ENCODE peak calls at places on chromosomes 3 and 15, in five cellular contexts. One of them, this sample, is unnamed.
A peak's percentile ranks its signal among the peaks of the same experiment; 100 is the strongest.

GRCh38 chr3:140290105-140290504 is 355.1 kb downstream of the CLSTN2 start:
- DNase-seq in iPS DF 6.9: no peak
- DNase-seq in cardiac muscle cell: no peak
- DNase-seq in foreskin fibroblast: peak; percentile 22
- DNase-seq in GM23248: peak; percentile 61
- DNase-seq in this sample: no peak

GRCh38 chr15:85941186-85941855 is 138.3 kb upstream of the AGBL1 start:
- DNase-seq in iPS DF 6.9: no peak
- DNase-seq in cardiac muscle cell: peak; percentile 2
- DNase-seq in foreskin fibroblast: no peak
- DNase-seq in GM23248: no peak
- DNase-seq in this sample: no peak

GRCh38 chr3:187025656-187026320 is 95.5 kb downstream of the ST6GAL1 start:
- DNase-seq in iPS DF 6.9: no peak
- DNase-seq in cardiac muscle cell: no peak
- DNase-seq in foreskin fibroblast: no peak
- DNase-seq in GM23248: no peak
- DNase-seq in this sample: peak; percentile 43

GRCh38 chr3:189496375-189497138 is 134.6 kb upstream of the TP63 start:
- DNase-seq in iPS DF 6.9: no peak
- DNase-seq in cardiac muscle cell: no peak
- DNase-seq in foreskin fibroblast: no peak
- DNase-seq in GM23248: no peak
- DNase-seq in this sample: no peak

GRCh38 chr3:184609861-184610365 is 48.3 kb downstream of the EPHB3 start:
- DNase-seq in iPS DF 6.9: no peak
- DNase-seq in cardiac muscle cell: no peak
- DNase-seq in foreskin fibroblast: no peak
- DNase-seq in GM23248: no peak
- DNase-seq in this sample: no peak

GRCh38 chr3:143367171-143367570 is 247.6 kb downstream of the CHST2 start:
- DNase-seq in iPS DF 6.9: no peak
- DNase-seq in cardiac muscle cell: no peak
- DNase-seq in foreskin fibroblast: no peak
- DNase-seq in GM23248: no peak
- DNase-seq in this sample: no peak

GRCh38 chr15:96023081-96023480 is 307.4 kb upstream of the NR2F2 start:
- DNase-seq in iPS DF 6.9: no peak
- DNase-seq in cardiac muscle cell: no peak
- DNase-seq in foreskin fibroblast: no peak
- DNase-seq in GM23248: no peak
- DNase-seq in this sample: no peak

GRCh38 chr15:65330934-65331645 is 26.6 kb downstream of the RNU5B-1 start:
- DNase-seq in iPS DF 6.9: no peak
- DNase-seq in cardiac muscle cell: no peak
- DNase-seq in foreskin fibroblast: no peak
- DNase-seq in GM23248: peak; percentile 17
- DNase-seq in this sample: no peak

GRCh38 chr3:191068946-191069813 is 129.9 kb upstream of the OSTN start:
- DNase-seq in iPS DF 6.9: no peak
- DNase-seq in cardiac muscle cell: peak; percentile 49
- DNase-seq in foreskin fibroblast: no peak
- DNase-seq in GM23248: peak; percentile 52
- DNase-seq in this sample: no peak

GRCh38 chr15:48671381-48672022 is 26.0 kb upstream of the FBN1 start:
- DNase-seq in iPS DF 6.9: no peak
- DNase-seq in cardiac muscle cell: peak; percentile 81
- DNase-seq in foreskin fibroblast: peak; percentile 90
- DNase-seq in GM23248: peak; percentile 95
- DNase-seq in this sample: no peak

GRCh38 chr3:135927170-135927569 is 38.4 kb upstream of the PPP2R3A start:
- DNase-seq in iPS DF 6.9: no peak
- DNase-seq in cardiac muscle cell: no peak
- DNase-seq in foreskin fibroblast: peak; percentile 96
- DNase-seq in GM23248: peak; percentile 90
- DNase-seq in this sample: no peak

GRCh38 chr3:100106531-100107155 is 7.7 kb downstream of the FILIP1L start:
- DNase-seq in iPS DF 6.9: no peak
- DNase-seq in cardiac muscle cell: peak; percentile 55
- DNase-seq in foreskin fibroblast: peak; percentile 33
- DNase-seq in GM23248: no peak
- DNase-seq in this sample: no peak

GRCh38 chr3:10187944-10188343 is 23.2 kb downstream of the IRAK2 start:
- DNase-seq in iPS DF 6.9: no peak
- DNase-seq in cardiac muscle cell: no peak
- DNase-seq in foreskin fibroblast: no peak
- DNase-seq in GM23248: no peak
- DNase-seq in this sample: no peak

GRCh38 chr3:189593581-189593980 is 37.6 kb upstream of the TP63 start:
- DNase-seq in iPS DF 6.9: no peak
- DNase-seq in cardiac muscle cell: peak; percentile 79
- DNase-seq in foreskin fibroblast: peak; percentile 1
- DNase-seq in GM23248: peak; percentile 15
- DNase-seq in this sample: no peak

GRCh38 chr3:67635806-67636205 is 18.6 kb downstream of the SUCLG2 start:
- DNase-seq in iPS DF 6.9: no peak
- DNase-seq in cardiac muscle cell: no peak
- DNase-seq in foreskin fibroblast: peak; percentile 40
- DNase-seq in GM23248: peak; percentile 40
- DNase-seq in this sample: no peak

GRCh38 chr3:128442070-128442469 is 24.6 kb downstream of the DNAJB8 start:
- DNase-seq in iPS DF 6.9: no peak
- DNase-seq in cardiac muscle cell: no peak
- DNase-seq in foreskin fibroblast: no peak
- DNase-seq in GM23248: no peak
- DNase-seq in this sample: no peak

GRCh38 chr3:36075491-36075890 is 304.8 kb upstream of the STAC start:
- DNase-seq in iPS DF 6.9: no peak
- DNase-seq in cardiac muscle cell: no peak
- DNase-seq in foreskin fibroblast: peak; percentile 1
- DNase-seq in GM23248: peak; percentile 53
- DNase-seq in this sample: no peak

GRCh38 chr3:134876836-134877235 is 81.8 kb downstream of the EPHB1 start:
- DNase-seq in iPS DF 6.9: no peak
- DNase-seq in cardiac muscle cell: no peak
- DNase-seq in foreskin fibroblast: no peak
- DNase-seq in GM23248: no peak
- DNase-seq in this sample: no peak

GRCh38 chr3:106103383-106103782 is 234.6 kb upstream of the CBLB start:
- DNase-seq in iPS DF 6.9: no peak
- DNase-seq in cardiac muscle cell: no peak
- DNase-seq in foreskin fibroblast: peak; percentile 36
- DNase-seq in GM23248: no peak
- DNase-seq in this sample: no peak

GRCh38 chr15:99412626-99413025 is 153.2 kb upstream of the MEF2A start:
- DNase-seq in iPS DF 6.9: no peak
- DNase-seq in cardiac muscle cell: no peak
- DNase-seq in foreskin fibroblast: no peak
- DNase-seq in GM23248: no peak
- DNase-seq in this sample: no peak

GRCh38 chr3:71254658-71255057 is 328.9 kb downstream of the FOXP1 start:
- DNase-seq in iPS DF 6.9: no peak
- DNase-seq in cardiac muscle cell: peak; percentile 82
- DNase-seq in foreskin fibroblast: peak; percentile 67
- DNase-seq in GM23248: peak; percentile 37
- DNase-seq in this sample: no peak

GRCh38 chr3:35664460-35664919 is 25.2 kb downstream of the ARPP21 start:
- DNase-seq in iPS DF 6.9: no peak
- DNase-seq in cardiac muscle cell: peak; percentile 81
- DNase-seq in foreskin fibroblast: peak; percentile 50
- DNase-seq in GM23248: peak; percentile 9
- DNase-seq in this sample: peak; percentile 75

GRCh38 chr15:51322622-51323296 is 15.6 kb downstream of the CYP19A1 start:
- DNase-seq in iPS DF 6.9: no peak
- DNase-seq in cardiac muscle cell: peak; percentile 74
- DNase-seq in foreskin fibroblast: peak; percentile 43
- DNase-seq in GM23248: peak; percentile 52
- DNase-seq in this sample: no peak